ENCODE peak calls at places on chromosome 16, in seven cellular contexts. One of them, this sample, is unnamed.

GRCh38 chr16:31168848-31169247 is 11.1 kb upstream of the FUS start:
- DNase-seq in NCI-H446: no peak
- DNase-seq in KBM-7: no peak
- DNase-seq in thoracic aorta: no peak
- DNase-seq in NCI-H2171 treated with DMSO at 0.1 percent for 48 hours: no peak
- DNase-seq in activated naive CD8-positive, alpha-beta T cell treated with anti-CD3 and anti-CD28 coated beads for 36 hours: no peak
- DNase-seq in NCI-H1105: no peak
- DNase-seq in this sample: peak

GRCh38 chr16:70779361-70779760 is 21.6 kb downstream of the VAC14 start:
- DNase-seq in NCI-H2171 treated with DMSO at 0.1 percent for 48 hours: no peak
- DNase-seq in NCI-H1105: no peak
- DNase-seq in thoracic aorta: no peak
- DNase-seq in KBM-7: no peak
- DNase-seq in activated naive CD8-positive, alpha-beta T cell treated with anti-CD3 and anti-CD28 coated beads for 36 hours: no peak
- DNase-seq in NCI-H446: no peak
- DNase-seq in this sample: no peak

GRCh38 chr16:56245197-56245596 is 53.9 kb downstream of the GNAO1 start:
- DNase-seq in KBM-7: no peak
- DNase-seq in thoracic aorta: no peak
- DNase-seq in NCI-H1105: no peak
- DNase-seq in NCI-H446: no peak
- DNase-seq in NCI-H2171 treated with DMSO at 0.1 percent for 48 hours: no peak
- DNase-seq in activated naive CD8-positive, alpha-beta T cell treated with anti-CD3 and anti-CD28 coated beads for 36 hours: no peak
- DNase-seq in this sample: no peak

GRCh38 chr16:70442344-70442743 is 3.4 kb upstream of the ST3GAL2 start:
- DNase-seq in KBM-7: no peak
- DNase-seq in NCI-H2171 treated with DMSO at 0.1 percent for 48 hours: no peak
- DNase-seq in NCI-H446: no peak
- DNase-seq in activated naive CD8-positive, alpha-beta T cell treated with anti-CD3 and anti-CD28 coated beads for 36 hours: no peak
- DNase-seq in thoracic aorta: no peak
- DNase-seq in NCI-H1105: no peak
- DNase-seq in this sample: no peak

GRCh38 chr16:79508294-79508693 is 92.2 kb downstream of the MAF start:
- DNase-seq in NCI-H1105: no peak
- DNase-seq in thoracic aorta: no peak
- DNase-seq in NCI-H446: no peak
- DNase-seq in activated naive CD8-positive, alpha-beta T cell treated with anti-CD3 and anti-CD28 coated beads for 36 hours: no peak
- DNase-seq in KBM-7: no peak
- DNase-seq in NCI-H2171 treated with DMSO at 0.1 percent for 48 hours: no peak
- DNase-seq in this sample: no peak

GRCh38 chr16:2967721-2968161 is 1.4 kb upstream of the PAQR4 start:
- DNase-seq in NCI-H1105: no peak
- DNase-seq in KBM-7: no peak
- DNase-seq in NCI-H2171 treated with DMSO at 0.1 percent for 48 hours: no peak
- DNase-seq in NCI-H446: no peak
- DNase-seq in thoracic aorta: no peak
- DNase-seq in activated naive CD8-positive, alpha-beta T cell treated with anti-CD3 and anti-CD28 coated beads for 36 hours: no peak
- DNase-seq in this sample: no peak

GRCh38 chr16:51067352-51067751 is 83.7 kb downstream of the SALL1 start:
- DNase-seq in NCI-H1105: no peak
- DNase-seq in thoracic aorta: no peak
- DNase-seq in KBM-7: no peak
- DNase-seq in NCI-H446: no peak
- DNase-seq in activated naive CD8-positive, alpha-beta T cell treated with anti-CD3 and anti-CD28 coated beads for 36 hours: no peak
- DNase-seq in NCI-H2171 treated with DMSO at 0.1 percent for 48 hours: no peak
- DNase-seq in this sample: no peak

GRCh38 chr16:73949574-73950348 is 346.9 kb upstream of the PSMD7 start:
- DNase-seq in NCI-H2171 treated with DMSO at 0.1 percent for 48 hours: no peak
- DNase-seq in NCI-H1105: no peak
- DNase-seq in thoracic aorta: no peak
- DNase-seq in NCI-H446: no peak
- DNase-seq in activated naive CD8-positive, alpha-beta T cell treated with anti-CD3 and anti-CD28 coated beads for 36 hours: no peak
- DNase-seq in KBM-7: no peak
- DNase-seq in this sample: no peak

GRCh38 chr16:82157836-82158235 is 12.2 kb downstream of the MPHOSPH6 start:
- DNase-seq in NCI-H2171 treated with DMSO at 0.1 percent for 48 hours: no peak
- DNase-seq in thoracic aorta: no peak
- DNase-seq in activated naive CD8-positive, alpha-beta T cell treated with anti-CD3 and anti-CD28 coated beads for 36 hours: no peak
- DNase-seq in KBM-7: no peak
- DNase-seq in NCI-H1105: no peak
- DNase-seq in NCI-H446: no peak
- DNase-seq in this sample: no peak

GRCh38 chr16:48538746-48539484 is 71.1 kb downstream of the N4BP1 start:
- DNase-seq in activated naive CD8-positive, alpha-beta T cell treated with anti-CD3 and anti-CD28 coated beads for 36 hours: no peak
- DNase-seq in KBM-7: no peak
- DNase-seq in NCI-H2171 treated with DMSO at 0.1 percent for 48 hours: no peak
- DNase-seq in NCI-H1105: no peak
- DNase-seq in thoracic aorta: no peak
- DNase-seq in NCI-H446: no peak
- DNase-seq in this sample: no peak

GRCh38 chr16:67516296-67517177 is 12.1 kb upstream of the RIPOR1 start:
- DNase-seq in KBM-7: no peak
- DNase-seq in thoracic aorta: no peak
- DNase-seq in NCI-H1105: no peak
- DNase-seq in NCI-H2171 treated with DMSO at 0.1 percent for 48 hours: no peak
- DNase-seq in NCI-H446: no peak
- DNase-seq in activated naive CD8-positive, alpha-beta T cell treated with anti-CD3 and anti-CD28 coated beads for 36 hours: no peak
- DNase-seq in this sample: no peak

GRCh38 chr16:83403751-83404150 is 404.0 kb upstream of the HSBP1 start:
- DNase-seq in KBM-7: no peak
- DNase-seq in thoracic aorta: no peak
- DNase-seq in NCI-H1105: no peak
- DNase-seq in NCI-H2171 treated with DMSO at 0.1 percent for 48 hours: no peak
- DNase-seq in NCI-H446: no peak
- DNase-seq in activated naive CD8-positive, alpha-beta T cell treated with anti-CD3 and anti-CD28 coated beads for 36 hours: no peak
- DNase-seq in this sample: no peak

GRCh38 chr16:15403392-15403995 is 7.9 kb downstream of the MPV17L start:
- DNase-seq in NCI-H446: no peak
- DNase-seq in thoracic aorta: no peak
- DNase-seq in NCI-H1105: no peak
- DNase-seq in activated naive CD8-positive, alpha-beta T cell treated with anti-CD3 and anti-CD28 coated beads for 36 hours: no peak
- DNase-seq in NCI-H2171 treated with DMSO at 0.1 percent for 48 hours: no peak
- DNase-seq in KBM-7: peak
- DNase-seq in this sample: peak

GRCh38 chr16:17470002-17470870 is 524 bp downstream of the XYLT1 start:
- DNase-seq in KBM-7: no peak
- DNase-seq in NCI-H1105: no peak
- DNase-seq in NCI-H2171 treated with DMSO at 0.1 percent for 48 hours: peak
- DNase-seq in thoracic aorta: no peak
- DNase-seq in NCI-H446: no peak
- DNase-seq in activated naive CD8-positive, alpha-beta T cell treated with anti-CD3 and anti-CD28 coated beads for 36 hours: peak
- DNase-seq in this sample: peak

GRCh38 chr16:51982715-51983680 is 563.9 kb downstream of the TOX3 start:
- DNase-seq in thoracic aorta: no peak
- DNase-seq in KBM-7: peak
- DNase-seq in NCI-H1105: peak
- DNase-seq in activated naive CD8-positive, alpha-beta T cell treated with anti-CD3 and anti-CD28 coated beads for 36 hours: peak
- DNase-seq in NCI-H446: peak
- DNase-seq in NCI-H2171 treated with DMSO at 0.1 percent for 48 hours: peak
- DNase-seq in this sample: peak

GRCh38 chr16:89246903-89247733 is 29.6 kb downstream of the ZNF778 start:
- DNase-seq in NCI-H446: no peak
- DNase-seq in thoracic aorta: peak
- DNase-seq in NCI-H2171 treated with DMSO at 0.1 percent for 48 hours: peak
- DNase-seq in NCI-H1105: no peak
- DNase-seq in activated naive CD8-positive, alpha-beta T cell treated with anti-CD3 and anti-CD28 coated beads for 36 hours: peak
- DNase-seq in KBM-7: peak
- DNase-seq in this sample: peak

GRCh38 chr16:62157544-62157943 is 121.3 kb upstream of the CDH8 start:
- DNase-seq in NCI-H446: no peak
- DNase-seq in KBM-7: no peak
- DNase-seq in NCI-H2171 treated with DMSO at 0.1 percent for 48 hours: no peak
- DNase-seq in thoracic aorta: no peak
- DNase-seq in NCI-H1105: no peak
- DNase-seq in activated naive CD8-positive, alpha-beta T cell treated with anti-CD3 and anti-CD28 coated beads for 36 hours: no peak
- DNase-seq in this sample: no peak

GRCh38 chr16:12182202-12182601 is 205.7 kb downstream of the SNX29 start:
- DNase-seq in KBM-7: no peak
- DNase-seq in NCI-H446: no peak
- DNase-seq in activated naive CD8-positive, alpha-beta T cell treated with anti-CD3 and anti-CD28 coated beads for 36 hours: no peak
- DNase-seq in thoracic aorta: no peak
- DNase-seq in NCI-H1105: no peak
- DNase-seq in NCI-H2171 treated with DMSO at 0.1 percent for 48 hours: no peak
- DNase-seq in this sample: no peak

GRCh38 chr16:47966325-47966724 is 189.5 kb downstream of the ABCC12 start:
- DNase-seq in thoracic aorta: no peak
- DNase-seq in NCI-H2171 treated with DMSO at 0.1 percent for 48 hours: peak
- DNase-seq in KBM-7: no peak
- DNase-seq in NCI-H1105: peak
- DNase-seq in NCI-H446: no peak
- DNase-seq in activated naive CD8-positive, alpha-beta T cell treated with anti-CD3 and anti-CD28 coated beads for 36 hours: no peak
- DNase-seq in this sample: peak

GRCh38 chr16:1458336-1458976 is 14.1 kb upstream of the CCDC154 start:
- DNase-seq in NCI-H2171 treated with DMSO at 0.1 percent for 48 hours: no peak
- DNase-seq in NCI-H1105: no peak
- DNase-seq in NCI-H446: no peak
- DNase-seq in activated naive CD8-positive, alpha-beta T cell treated with anti-CD3 and anti-CD28 coated beads for 36 hours: peak
- DNase-seq in thoracic aorta: no peak
- DNase-seq in KBM-7: no peak
- DNase-seq in this sample: no peak

GRCh38 chr16:2061023-2061422 is 13.2 kb downstream of the TSC2 start:
- DNase-seq in NCI-H2171 treated with DMSO at 0.1 percent for 48 hours: no peak
- DNase-seq in NCI-H1105: no peak
- DNase-seq in KBM-7: no peak
- DNase-seq in thoracic aorta: no peak
- DNase-seq in NCI-H446: no peak
- DNase-seq in activated naive CD8-positive, alpha-beta T cell treated with anti-CD3 and anti-CD28 coated beads for 36 hours: no peak
- DNase-seq in this sample: no peak

GRCh38 chr16:87366288-87366687 is 17.3 kb downstream of the FBXO31 start:
- DNase-seq in activated naive CD8-positive, alpha-beta T cell treated with anti-CD3 and anti-CD28 coated beads for 36 hours: no peak
- DNase-seq in NCI-H1105: no peak
- DNase-seq in KBM-7: no peak
- DNase-seq in thoracic aorta: no peak
- DNase-seq in NCI-H446: no peak
- DNase-seq in NCI-H2171 treated with DMSO at 0.1 percent for 48 hours: no peak
- DNase-seq in this sample: no peak

GRCh38 chr16:3716831-3717234 is 491 bp downstream of the TRAP1 start:
- DNase-seq in KBM-7: peak
- DNase-seq in activated naive CD8-positive, alpha-beta T cell treated with anti-CD3 and anti-CD28 coated beads for 36 hours: peak
- DNase-seq in NCI-H2171 treated with DMSO at 0.1 percent for 48 hours: peak
- DNase-seq in NCI-H1105: no peak
- DNase-seq in NCI-H446: no peak
- DNase-seq in thoracic aorta: no peak
- DNase-seq in this sample: peak

GRCh38 chr16:53893731-53894435 is 189.9 kb downstream of the FTO start:
- DNase-seq in KBM-7: no peak
- DNase-seq in NCI-H446: no peak
- DNase-seq in NCI-H2171 treated with DMSO at 0.1 percent for 48 hours: no peak
- DNase-seq in NCI-H1105: peak
- DNase-seq in activated naive CD8-positive, alpha-beta T cell treated with anti-CD3 and anti-CD28 coated beads for 36 hours: no peak
- DNase-seq in thoracic aorta: no peak
- DNase-seq in this sample: no peak

GRCh38 chr16:68350951-68351350 is 40.1 kb downstream of the PRMT7 start:
- DNase-seq in NCI-H1105: no peak
- DNase-seq in NCI-H446: no peak
- DNase-seq in NCI-H2171 treated with DMSO at 0.1 percent for 48 hours: no peak
- DNase-seq in KBM-7: no peak
- DNase-seq in thoracic aorta: no peak
- DNase-seq in activated naive CD8-positive, alpha-beta T cell treated with anti-CD3 and anti-CD28 coated beads for 36 hours: no peak
- DNase-seq in this sample: no peak

GRCh38 chr16:67013823-67014640 is 14.9 kb upstream of the CBFB start:
- DNase-seq in thoracic aorta: no peak
- DNase-seq in activated naive CD8-positive, alpha-beta T cell treated with anti-CD3 and anti-CD28 coated beads for 36 hours: peak
- DNase-seq in KBM-7: peak
- DNase-seq in NCI-H446: no peak
- DNase-seq in NCI-H1105: no peak
- DNase-seq in NCI-H2171 treated with DMSO at 0.1 percent for 48 hours: peak
- DNase-seq in this sample: peak

This sample was measured in Karpas-422.